ENCODE peak calls at places on chromosomes 4 and X, in ten cellular contexts. One of them, this sample, is unnamed.

GRCh38 chr4:137950286-137950685 is 291.9 kb downstream of the SLC7A11 start:
- DNase-seq in stimulated activated CD4-positive, alpha-beta T cell treated with anti-CD3 and anti-CD28 coated beads, Interleukin-4, amount 100 ng/mL, for 48 hours: no peak
- DNase-seq in CD4-positive, alpha-beta T cell: no peak
- DNase-seq in stimulated activated CD8-positive, alpha-beta memory T cell treated with anti-CD3 and anti-CD28 coated beads, Interleukin-15, amount 100 ng/mL, for 1 hour: no peak
- DNase-seq in NCI-H510A: no peak
- DNase-seq in activated T-helper 1 cell treated with anti-CD3 and anti-CD28 coated beads, Interleukin-2, amount 50 U/mL, for 16 hours: no peak
- DNase-seq in NCI-H1105 treated with DMSO at 0.1 percent for 48 hours: no peak
- DNase-seq in ELR: no peak
- DNase-seq in amygdala: no peak
- DNase-seq in posterior cingulate gyrus: no peak
- DNase-seq in this sample: no peak

GRCh38 chrX:87941841-87942240 is 424.2 kb downstream of the KLHL4 start:
- DNase-seq in stimulated activated CD4-positive, alpha-beta T cell treated with anti-CD3 and anti-CD28 coated beads, Interleukin-4, amount 100 ng/mL, for 48 hours: no peak
- DNase-seq in CD4-positive, alpha-beta T cell: no peak
- DNase-seq in stimulated activated CD8-positive, alpha-beta memory T cell treated with anti-CD3 and anti-CD28 coated beads, Interleukin-15, amount 100 ng/mL, for 1 hour: no peak
- DNase-seq in NCI-H510A: no peak
- DNase-seq in activated T-helper 1 cell treated with anti-CD3 and anti-CD28 coated beads, Interleukin-2, amount 50 U/mL, for 16 hours: no peak
- DNase-seq in NCI-H1105 treated with DMSO at 0.1 percent for 48 hours: no peak
- DNase-seq in ELR: no peak
- DNase-seq in amygdala: no peak
- DNase-seq in posterior cingulate gyrus: no peak
- DNase-seq in this sample: no peak

GRCh38 chr4:141731481-141731880 is 95.1 kb downstream of the IL15 start:
- DNase-seq in stimulated activated CD4-positive, alpha-beta T cell treated with anti-CD3 and anti-CD28 coated beads, Interleukin-4, amount 100 ng/mL, for 48 hours: no peak
- DNase-seq in CD4-positive, alpha-beta T cell: no peak
- DNase-seq in stimulated activated CD8-positive, alpha-beta memory T cell treated with anti-CD3 and anti-CD28 coated beads, Interleukin-15, amount 100 ng/mL, for 1 hour: no peak
- DNase-seq in NCI-H510A: no peak
- DNase-seq in activated T-helper 1 cell treated with anti-CD3 and anti-CD28 coated beads, Interleukin-2, amount 50 U/mL, for 16 hours: no peak
- DNase-seq in NCI-H1105 treated with DMSO at 0.1 percent for 48 hours: no peak
- DNase-seq in ELR: peak
- DNase-seq in amygdala: no peak
- DNase-seq in posterior cingulate gyrus: no peak
- DNase-seq in this sample: no peak

GRCh38 chr4:39754309-39754708 is 56.4 kb downstream of the UBE2K start:
- DNase-seq in stimulated activated CD4-positive, alpha-beta T cell treated with anti-CD3 and anti-CD28 coated beads, Interleukin-4, amount 100 ng/mL, for 48 hours: no peak
- DNase-seq in CD4-positive, alpha-beta T cell: no peak
- DNase-seq in stimulated activated CD8-positive, alpha-beta memory T cell treated with anti-CD3 and anti-CD28 coated beads, Interleukin-15, amount 100 ng/mL, for 1 hour: no peak
- DNase-seq in NCI-H510A: no peak
- DNase-seq in activated T-helper 1 cell treated with anti-CD3 and anti-CD28 coated beads, Interleukin-2, amount 50 U/mL, for 16 hours: no peak
- DNase-seq in NCI-H1105 treated with DMSO at 0.1 percent for 48 hours: no peak
- DNase-seq in ELR: no peak
- DNase-seq in amygdala: no peak
- DNase-seq in posterior cingulate gyrus: no peak
- DNase-seq in this sample: no peak

GRCh38 chr4:177033130-177033529 is 240.4 kb upstream of the VEGFC start:
- DNase-seq in stimulated activated CD4-positive, alpha-beta T cell treated with anti-CD3 and anti-CD28 coated beads, Interleukin-4, amount 100 ng/mL, for 48 hours: no peak
- DNase-seq in CD4-positive, alpha-beta T cell: no peak
- DNase-seq in stimulated activated CD8-positive, alpha-beta memory T cell treated with anti-CD3 and anti-CD28 coated beads, Interleukin-15, amount 100 ng/mL, for 1 hour: no peak
- DNase-seq in NCI-H510A: no peak
- DNase-seq in activated T-helper 1 cell treated with anti-CD3 and anti-CD28 coated beads, Interleukin-2, amount 50 U/mL, for 16 hours: no peak
- DNase-seq in NCI-H1105 treated with DMSO at 0.1 percent for 48 hours: no peak
- DNase-seq in ELR: no peak
- DNase-seq in amygdala: no peak
- DNase-seq in posterior cingulate gyrus: no peak
- DNase-seq in this sample: no peak

GRCh38 chrX:151153086-151153485 is 23.3 kb upstream of the GPR50 start:
- DNase-seq in stimulated activated CD4-positive, alpha-beta T cell treated with anti-CD3 and anti-CD28 coated beads, Interleukin-4, amount 100 ng/mL, for 48 hours: no peak
- DNase-seq in CD4-positive, alpha-beta T cell: no peak
- DNase-seq in stimulated activated CD8-positive, alpha-beta memory T cell treated with anti-CD3 and anti-CD28 coated beads, Interleukin-15, amount 100 ng/mL, for 1 hour: no peak
- DNase-seq in NCI-H510A: no peak
- DNase-seq in activated T-helper 1 cell treated with anti-CD3 and anti-CD28 coated beads, Interleukin-2, amount 50 U/mL, for 16 hours: no peak
- DNase-seq in NCI-H1105 treated with DMSO at 0.1 percent for 48 hours: peak
- DNase-seq in ELR: peak
- DNase-seq in amygdala: no peak
- DNase-seq in posterior cingulate gyrus: peak
- DNase-seq in this sample: no peak

GRCh38 chr4:147863808-147864472 is 132.1 kb downstream of the ARHGAP10 start:
- DNase-seq in stimulated activated CD4-positive, alpha-beta T cell treated with anti-CD3 and anti-CD28 coated beads, Interleukin-4, amount 100 ng/mL, for 48 hours: no peak
- DNase-seq in CD4-positive, alpha-beta T cell: no peak
- DNase-seq in stimulated activated CD8-positive, alpha-beta memory T cell treated with anti-CD3 and anti-CD28 coated beads, Interleukin-15, amount 100 ng/mL, for 1 hour: no peak
- DNase-seq in NCI-H510A: no peak
- DNase-seq in activated T-helper 1 cell treated with anti-CD3 and anti-CD28 coated beads, Interleukin-2, amount 50 U/mL, for 16 hours: no peak
- DNase-seq in NCI-H1105 treated with DMSO at 0.1 percent for 48 hours: no peak
- DNase-seq in ELR: no peak
- DNase-seq in amygdala: no peak
- DNase-seq in posterior cingulate gyrus: no peak
- DNase-seq in this sample: no peak

GRCh38 chr4:98262431-98262830 is 1.2 kb downstream of the RAP1GDS1 start:
- DNase-seq in stimulated activated CD4-positive, alpha-beta T cell treated with anti-CD3 and anti-CD28 coated beads, Interleukin-4, amount 100 ng/mL, for 48 hours: no peak
- DNase-seq in CD4-positive, alpha-beta T cell: no peak
- DNase-seq in stimulated activated CD8-positive, alpha-beta memory T cell treated with anti-CD3 and anti-CD28 coated beads, Interleukin-15, amount 100 ng/mL, for 1 hour: no peak
- DNase-seq in NCI-H510A: no peak
- DNase-seq in activated T-helper 1 cell treated with anti-CD3 and anti-CD28 coated beads, Interleukin-2, amount 50 U/mL, for 16 hours: no peak
- DNase-seq in NCI-H1105 treated with DMSO at 0.1 percent for 48 hours: no peak
- DNase-seq in ELR: no peak
- DNase-seq in amygdala: peak
- DNase-seq in posterior cingulate gyrus: no peak
- DNase-seq in this sample: no peak

GRCh38 chr4:11669156-11669555 is 240.5 kb upstream of the HS3ST1 start:
- DNase-seq in stimulated activated CD4-positive, alpha-beta T cell treated with anti-CD3 and anti-CD28 coated beads, Interleukin-4, amount 100 ng/mL, for 48 hours: no peak
- DNase-seq in CD4-positive, alpha-beta T cell: no peak
- DNase-seq in stimulated activated CD8-positive, alpha-beta memory T cell treated with anti-CD3 and anti-CD28 coated beads, Interleukin-15, amount 100 ng/mL, for 1 hour: no peak
- DNase-seq in NCI-H510A: no peak
- DNase-seq in activated T-helper 1 cell treated with anti-CD3 and anti-CD28 coated beads, Interleukin-2, amount 50 U/mL, for 16 hours: no peak
- DNase-seq in NCI-H1105 treated with DMSO at 0.1 percent for 48 hours: no peak
- DNase-seq in ELR: no peak
- DNase-seq in amygdala: no peak
- DNase-seq in posterior cingulate gyrus: no peak
- DNase-seq in this sample: no peak

GRCh38 chr4:70893790-70894189 is 8.4 kb upstream of the MOB1B start:
- DNase-seq in stimulated activated CD4-positive, alpha-beta T cell treated with anti-CD3 and anti-CD28 coated beads, Interleukin-4, amount 100 ng/mL, for 48 hours: no peak
- DNase-seq in CD4-positive, alpha-beta T cell: no peak
- DNase-seq in stimulated activated CD8-positive, alpha-beta memory T cell treated with anti-CD3 and anti-CD28 coated beads, Interleukin-15, amount 100 ng/mL, for 1 hour: no peak
- DNase-seq in NCI-H510A: no peak
- DNase-seq in activated T-helper 1 cell treated with anti-CD3 and anti-CD28 coated beads, Interleukin-2, amount 50 U/mL, for 16 hours: no peak
- DNase-seq in NCI-H1105 treated with DMSO at 0.1 percent for 48 hours: no peak
- DNase-seq in ELR: no peak
- DNase-seq in amygdala: no peak
- DNase-seq in posterior cingulate gyrus: no peak
- DNase-seq in this sample: no peak

GRCh38 chr4:3476936-3477749 is 14.0 kb downstream of the DOK7 start:
- DNase-seq in stimulated activated CD4-positive, alpha-beta T cell treated with anti-CD3 and anti-CD28 coated beads, Interleukin-4, amount 100 ng/mL, for 48 hours: no peak
- DNase-seq in CD4-positive, alpha-beta T cell: no peak
- DNase-seq in stimulated activated CD8-positive, alpha-beta memory T cell treated with anti-CD3 and anti-CD28 coated beads, Interleukin-15, amount 100 ng/mL, for 1 hour: no peak
- DNase-seq in NCI-H510A: no peak
- DNase-seq in activated T-helper 1 cell treated with anti-CD3 and anti-CD28 coated beads, Interleukin-2, amount 50 U/mL, for 16 hours: no peak
- DNase-seq in NCI-H1105 treated with DMSO at 0.1 percent for 48 hours: no peak
- DNase-seq in ELR: no peak
- DNase-seq in amygdala: no peak
- DNase-seq in posterior cingulate gyrus: peak
- DNase-seq in this sample: no peak

GRCh38 chr4:85812776-85813175 is 337.8 kb downstream of the ARHGAP24 start:
- DNase-seq in stimulated activated CD4-positive, alpha-beta T cell treated with anti-CD3 and anti-CD28 coated beads, Interleukin-4, amount 100 ng/mL, for 48 hours: no peak
- DNase-seq in CD4-positive, alpha-beta T cell: no peak
- DNase-seq in stimulated activated CD8-positive, alpha-beta memory T cell treated with anti-CD3 and anti-CD28 coated beads, Interleukin-15, amount 100 ng/mL, for 1 hour: no peak
- DNase-seq in NCI-H510A: no peak
- DNase-seq in activated T-helper 1 cell treated with anti-CD3 and anti-CD28 coated beads, Interleukin-2, amount 50 U/mL, for 16 hours: no peak
- DNase-seq in NCI-H1105 treated with DMSO at 0.1 percent for 48 hours: no peak
- DNase-seq in ELR: peak
- DNase-seq in amygdala: no peak
- DNase-seq in posterior cingulate gyrus: no peak
- DNase-seq in this sample: no peak

GRCh38 chr4:6333301-6334202 is 63.9 kb downstream of the WFS1 start:
- DNase-seq in stimulated activated CD4-positive, alpha-beta T cell treated with anti-CD3 and anti-CD28 coated beads, Interleukin-4, amount 100 ng/mL, for 48 hours: peak
- DNase-seq in CD4-positive, alpha-beta T cell: no peak
- DNase-seq in stimulated activated CD8-positive, alpha-beta memory T cell treated with anti-CD3 and anti-CD28 coated beads, Interleukin-15, amount 100 ng/mL, for 1 hour: no peak
- DNase-seq in NCI-H510A: no peak
- DNase-seq in activated T-helper 1 cell treated with anti-CD3 and anti-CD28 coated beads, Interleukin-2, amount 50 U/mL, for 16 hours: no peak
- DNase-seq in NCI-H1105 treated with DMSO at 0.1 percent for 48 hours: no peak
- DNase-seq in ELR: peak
- DNase-seq in amygdala: no peak
- DNase-seq in posterior cingulate gyrus: no peak
- DNase-seq in this sample: no peak

GRCh38 chr4:186936496-186937375 is 213.1 kb upstream of the FAT1 start:
- DNase-seq in stimulated activated CD4-positive, alpha-beta T cell treated with anti-CD3 and anti-CD28 coated beads, Interleukin-4, amount 100 ng/mL, for 48 hours: no peak
- DNase-seq in CD4-positive, alpha-beta T cell: no peak
- DNase-seq in stimulated activated CD8-positive, alpha-beta memory T cell treated with anti-CD3 and anti-CD28 coated beads, Interleukin-15, amount 100 ng/mL, for 1 hour: no peak
- DNase-seq in NCI-H510A: no peak
- DNase-seq in activated T-helper 1 cell treated with anti-CD3 and anti-CD28 coated beads, Interleukin-2, amount 50 U/mL, for 16 hours: no peak
- DNase-seq in NCI-H1105 treated with DMSO at 0.1 percent for 48 hours: no peak
- DNase-seq in ELR: peak
- DNase-seq in amygdala: no peak
- DNase-seq in posterior cingulate gyrus: no peak
- DNase-seq in this sample: no peak

GRCh38 chr4:1396806-1397455 is 9.3 kb downstream of the NKX1-1 start:
- DNase-seq in stimulated activated CD4-positive, alpha-beta T cell treated with anti-CD3 and anti-CD28 coated beads, Interleukin-4, amount 100 ng/mL, for 48 hours: no peak
- DNase-seq in CD4-positive, alpha-beta T cell: no peak
- DNase-seq in stimulated activated CD8-positive, alpha-beta memory T cell treated with anti-CD3 and anti-CD28 coated beads, Interleukin-15, amount 100 ng/mL, for 1 hour: no peak
- DNase-seq in NCI-H510A: no peak
- DNase-seq in activated T-helper 1 cell treated with anti-CD3 and anti-CD28 coated beads, Interleukin-2, amount 50 U/mL, for 16 hours: no peak
- DNase-seq in NCI-H1105 treated with DMSO at 0.1 percent for 48 hours: no peak
- DNase-seq in ELR: no peak
- DNase-seq in amygdala: no peak
- DNase-seq in posterior cingulate gyrus: no peak
- DNase-seq in this sample: no peak

GRCh38 chr4:77175201-77175610 is 18.2 kb downstream of the CCNG2 start:
- DNase-seq in stimulated activated CD4-positive, alpha-beta T cell treated with anti-CD3 and anti-CD28 coated beads, Interleukin-4, amount 100 ng/mL, for 48 hours: no peak
- DNase-seq in CD4-positive, alpha-beta T cell: no peak
- DNase-seq in stimulated activated CD8-positive, alpha-beta memory T cell treated with anti-CD3 and anti-CD28 coated beads, Interleukin-15, amount 100 ng/mL, for 1 hour: no peak
- DNase-seq in NCI-H510A: no peak
- DNase-seq in activated T-helper 1 cell treated with anti-CD3 and anti-CD28 coated beads, Interleukin-2, amount 50 U/mL, for 16 hours: no peak
- DNase-seq in NCI-H1105 treated with DMSO at 0.1 percent for 48 hours: no peak
- DNase-seq in ELR: no peak
- DNase-seq in amygdala: no peak
- DNase-seq in posterior cingulate gyrus: no peak
- DNase-seq in this sample: no peak

GRCh38 chrX:104172121-104172520 is 5.9 kb downstream of the FAM199X start:
- DNase-seq in stimulated activated CD4-positive, alpha-beta T cell treated with anti-CD3 and anti-CD28 coated beads, Interleukin-4, amount 100 ng/mL, for 48 hours: no peak
- DNase-seq in CD4-positive, alpha-beta T cell: no peak
- DNase-seq in stimulated activated CD8-positive, alpha-beta memory T cell treated with anti-CD3 and anti-CD28 coated beads, Interleukin-15, amount 100 ng/mL, for 1 hour: no peak
- DNase-seq in NCI-H510A: no peak
- DNase-seq in activated T-helper 1 cell treated with anti-CD3 and anti-CD28 coated beads, Interleukin-2, amount 50 U/mL, for 16 hours: no peak
- DNase-seq in NCI-H1105 treated with DMSO at 0.1 percent for 48 hours: no peak
- DNase-seq in ELR: no peak
- DNase-seq in amygdala: no peak
- DNase-seq in posterior cingulate gyrus: no peak
- DNase-seq in this sample: no peak

GRCh38 chr4:149223659-149224058 is 592.0 kb downstream of the IQCM start:
- DNase-seq in stimulated activated CD4-positive, alpha-beta T cell treated with anti-CD3 and anti-CD28 coated beads, Interleukin-4, amount 100 ng/mL, for 48 hours: no peak
- DNase-seq in CD4-positive, alpha-beta T cell: no peak
- DNase-seq in stimulated activated CD8-positive, alpha-beta memory T cell treated with anti-CD3 and anti-CD28 coated beads, Interleukin-15, amount 100 ng/mL, for 1 hour: no peak
- DNase-seq in NCI-H510A: no peak
- DNase-seq in activated T-helper 1 cell treated with anti-CD3 and anti-CD28 coated beads, Interleukin-2, amount 50 U/mL, for 16 hours: no peak
- DNase-seq in NCI-H1105 treated with DMSO at 0.1 percent for 48 hours: no peak
- DNase-seq in ELR: peak
- DNase-seq in amygdala: no peak
- DNase-seq in posterior cingulate gyrus: no peak
- DNase-seq in this sample: no peak

GRCh38 chr4:101914761-101915160 is 124.2 kb downstream of the BANK1 start:
- DNase-seq in stimulated activated CD4-positive, alpha-beta T cell treated with anti-CD3 and anti-CD28 coated beads, Interleukin-4, amount 100 ng/mL, for 48 hours: no peak
- DNase-seq in CD4-positive, alpha-beta T cell: no peak
- DNase-seq in stimulated activated CD8-positive, alpha-beta memory T cell treated with anti-CD3 and anti-CD28 coated beads, Interleukin-15, amount 100 ng/mL, for 1 hour: no peak
- DNase-seq in NCI-H510A: no peak
- DNase-seq in activated T-helper 1 cell treated with anti-CD3 and anti-CD28 coated beads, Interleukin-2, amount 50 U/mL, for 16 hours: no peak
- DNase-seq in NCI-H1105 treated with DMSO at 0.1 percent for 48 hours: no peak
- DNase-seq in ELR: no peak
- DNase-seq in amygdala: no peak
- DNase-seq in posterior cingulate gyrus: no peak
- DNase-seq in this sample: no peak

GRCh38 chrX:47623540-47624027 is 3.9 kb upstream of the SYN1 start:
- DNase-seq in stimulated activated CD4-positive, alpha-beta T cell treated with anti-CD3 and anti-CD28 coated beads, Interleukin-4, amount 100 ng/mL, for 48 hours: no peak
- DNase-seq in CD4-positive, alpha-beta T cell: peak
- DNase-seq in stimulated activated CD8-positive, alpha-beta memory T cell treated with anti-CD3 and anti-CD28 coated beads, Interleukin-15, amount 100 ng/mL, for 1 hour: no peak
- DNase-seq in NCI-H510A: peak
- DNase-seq in activated T-helper 1 cell treated with anti-CD3 and anti-CD28 coated beads, Interleukin-2, amount 50 U/mL, for 16 hours: no peak
- DNase-seq in NCI-H1105 treated with DMSO at 0.1 percent for 48 hours: peak
- DNase-seq in ELR: peak
- DNase-seq in amygdala: peak
- DNase-seq in posterior cingulate gyrus: peak
- DNase-seq in this sample: peak

GRCh38 chr4:80259012-80259411 is 7.5 kb upstream of the FGF5 start:
- DNase-seq in stimulated activated CD4-positive, alpha-beta T cell treated with anti-CD3 and anti-CD28 coated beads, Interleukin-4, amount 100 ng/mL, for 48 hours: no peak
- DNase-seq in CD4-positive, alpha-beta T cell: no peak
- DNase-seq in stimulated activated CD8-positive, alpha-beta memory T cell treated with anti-CD3 and anti-CD28 coated beads, Interleukin-15, amount 100 ng/mL, for 1 hour: no peak
- DNase-seq in NCI-H510A: no peak
- DNase-seq in activated T-helper 1 cell treated with anti-CD3 and anti-CD28 coated beads, Interleukin-2, amount 50 U/mL, for 16 hours: no peak
- DNase-seq in NCI-H1105 treated with DMSO at 0.1 percent for 48 hours: peak
- DNase-seq in ELR: no peak
- DNase-seq in amygdala: no peak
- DNase-seq in posterior cingulate gyrus: no peak
- DNase-seq in this sample: peak

GRCh38 chr4:84258905-84259830 is 239.9 kb downstream of the NKX6-1 start:
- DNase-seq in stimulated activated CD4-positive, alpha-beta T cell treated with anti-CD3 and anti-CD28 coated beads, Interleukin-4, amount 100 ng/mL, for 48 hours: no peak
- DNase-seq in CD4-positive, alpha-beta T cell: no peak
- DNase-seq in stimulated activated CD8-positive, alpha-beta memory T cell treated with anti-CD3 and anti-CD28 coated beads, Interleukin-15, amount 100 ng/mL, for 1 hour: no peak
- DNase-seq in NCI-H510A: no peak
- DNase-seq in activated T-helper 1 cell treated with anti-CD3 and anti-CD28 coated beads, Interleukin-2, amount 50 U/mL, for 16 hours: no peak
- DNase-seq in NCI-H1105 treated with DMSO at 0.1 percent for 48 hours: peak
- DNase-seq in ELR: peak
- DNase-seq in amygdala: no peak
- DNase-seq in posterior cingulate gyrus: no peak
- DNase-seq in this sample: no peak

GRCh38 chr4:124433500-124433899 is 279.0 kb downstream of the ANKRD50 start:
- DNase-seq in stimulated activated CD4-positive, alpha-beta T cell treated with anti-CD3 and anti-CD28 coated beads, Interleukin-4, amount 100 ng/mL, for 48 hours: no peak
- DNase-seq in CD4-positive, alpha-beta T cell: no peak
- DNase-seq in stimulated activated CD8-positive, alpha-beta memory T cell treated with anti-CD3 and anti-CD28 coated beads, Interleukin-15, amount 100 ng/mL, for 1 hour: no peak
- DNase-seq in NCI-H510A: no peak
- DNase-seq in activated T-helper 1 cell treated with anti-CD3 and anti-CD28 coated beads, Interleukin-2, amount 50 U/mL, for 16 hours: no peak
- DNase-seq in NCI-H1105 treated with DMSO at 0.1 percent for 48 hours: no peak
- DNase-seq in ELR: no peak
- DNase-seq in amygdala: no peak
- DNase-seq in posterior cingulate gyrus: no peak
- DNase-seq in this sample: no peak

GRCh38 chr4:35493977-35494376 is 750.3 kb downstream of the ARAP2 start:
- DNase-seq in stimulated activated CD4-positive, alpha-beta T cell treated with anti-CD3 and anti-CD28 coated beads, Interleukin-4, amount 100 ng/mL, for 48 hours: no peak
- DNase-seq in CD4-positive, alpha-beta T cell: no peak
- DNase-seq in stimulated activated CD8-positive, alpha-beta memory T cell treated with anti-CD3 and anti-CD28 coated beads, Interleukin-15, amount 100 ng/mL, for 1 hour: no peak
- DNase-seq in NCI-H510A: no peak
- DNase-seq in activated T-helper 1 cell treated with anti-CD3 and anti-CD28 coated beads, Interleukin-2, amount 50 U/mL, for 16 hours: no peak
- DNase-seq in NCI-H1105 treated with DMSO at 0.1 percent for 48 hours: no peak
- DNase-seq in ELR: no peak
- DNase-seq in amygdala: no peak
- DNase-seq in posterior cingulate gyrus: no peak
- DNase-seq in this sample: no peak

GRCh38 chr4:38150766-38151165 is 190.6 kb downstream of the PTTG2 start:
- DNase-seq in stimulated activated CD4-positive, alpha-beta T cell treated with anti-CD3 and anti-CD28 coated beads, Interleukin-4, amount 100 ng/mL, for 48 hours: no peak
- DNase-seq in CD4-positive, alpha-beta T cell: no peak
- DNase-seq in stimulated activated CD8-positive, alpha-beta memory T cell treated with anti-CD3 and anti-CD28 coated beads, Interleukin-15, amount 100 ng/mL, for 1 hour: no peak
- DNase-seq in NCI-H510A: no peak
- DNase-seq in activated T-helper 1 cell treated with anti-CD3 and anti-CD28 coated beads, Interleukin-2, amount 50 U/mL, for 16 hours: no peak
- DNase-seq in NCI-H1105 treated with DMSO at 0.1 percent for 48 hours: no peak
- DNase-seq in ELR: peak
- DNase-seq in amygdala: no peak
- DNase-seq in posterior cingulate gyrus: no peak
- DNase-seq in this sample: no peak

GRCh38 chrX:84724576-84724975 is 222.3 kb upstream of the HDX start:
- DNase-seq in stimulated activated CD4-positive, alpha-beta T cell treated with anti-CD3 and anti-CD28 coated beads, Interleukin-4, amount 100 ng/mL, for 48 hours: no peak
- DNase-seq in CD4-positive, alpha-beta T cell: no peak
- DNase-seq in stimulated activated CD8-positive, alpha-beta memory T cell treated with anti-CD3 and anti-CD28 coated beads, Interleukin-15, amount 100 ng/mL, for 1 hour: no peak
- DNase-seq in NCI-H510A: no peak
- DNase-seq in activated T-helper 1 cell treated with anti-CD3 and anti-CD28 coated beads, Interleukin-2, amount 50 U/mL, for 16 hours: no peak
- DNase-seq in NCI-H1105 treated with DMSO at 0.1 percent for 48 hours: no peak
- DNase-seq in ELR: no peak
- DNase-seq in amygdala: no peak
- DNase-seq in posterior cingulate gyrus: no peak
- DNase-seq in this sample: no peak